ENCODE peak calls at places on chromosome 2, in five cellular contexts. Y is breast epithelium, P is DND-41, A is IMR-90, K is mammary epithelial cell. I is an unnamed sample.

GRCh38 chr2:23464156-23464555 is 79.2 kb downstream of the KLHL29 start:
- DNase-seq in Y (no peak), P (no peak), A (no peak), K (no peak), I (no peak)

GRCh38 chr2:5057895-5058294 is 634.3 kb upstream of the SOX11 start:
- DNase-seq in Y (no peak), P (no peak), A (no peak), K (no peak), I (no peak)

GRCh38 chr2:55923091-55923977 is at the start of gene EFEMP1:
- DNase-seq in Y (peak; percentile 45), P (no peak), A (peak; percentile 62), K (peak; percentile 87), I (peak; percentile 69)

GRCh38 chr2:171726841-171727460 is 39.7 kb downstream of the DYNC1I2 start:
- DNase-seq in Y (no peak), P (no peak), A (peak; percentile 45), K (no peak), I (no peak)

GRCh38 chr2:159035790-159036411 is 67.5 kb downstream of the TANC1 start:
- DNase-seq in Y (peak; percentile 78), P (peak; percentile 24), A (peak; percentile 68), K (peak; percentile 86), I (peak; percentile 48)

GRCh38 chr2:108446703-108447102 is 2.3 kb upstream of the GCC2 start:
- DNase-seq in Y (no peak), P (no peak), A (no peak), K (no peak), I (no peak)

GRCh38 chr2:14960686-14961324 is 328.3 kb downstream of the LRATD1 start:
- DNase-seq in Y (no peak), P (no peak), A (no peak), K (peak; percentile 61), I (peak; percentile 35)

GRCh38 chr2:149115781-149116180 is 77.3 kb downstream of the LYPD6B start:
- DNase-seq in Y (no peak), P (no peak), A (no peak), K (no peak), I (no peak)

GRCh38 chr2:140604788-140605187 is 1526.0 kb downstream of the LRP1B start:
- DNase-seq in Y (no peak), P (no peak), A (no peak), K (no peak), I (no peak)

GRCh38 chr2:173148520-173148919 is 72.9 kb downstream of the MAP3K20 start:
- DNase-seq in Y (no peak), P (no peak), A (peak; percentile 23), K (peak; percentile 42), I (peak; percentile 29)

GRCh38 chr2:186884585-186884984 is 35.6 kb upstream of the ZSWIM2 start:
- DNase-seq in Y (no peak), P (no peak), A (no peak), K (no peak), I (no peak)

GRCh38 chr2:241224851-241225438 is 36.5 kb downstream of the ANO7 start:
- DNase-seq in Y (no peak), P (no peak), A (no peak), K (no peak), I (no peak)

GRCh38 chr2:10414000-10414451 is 34.1 kb downstream of the ODC1 start:
- DNase-seq in Y (peak; percentile 57), P (no peak), A (peak; percentile 68), K (peak; percentile 64), I (peak; percentile 61)

DNA sequence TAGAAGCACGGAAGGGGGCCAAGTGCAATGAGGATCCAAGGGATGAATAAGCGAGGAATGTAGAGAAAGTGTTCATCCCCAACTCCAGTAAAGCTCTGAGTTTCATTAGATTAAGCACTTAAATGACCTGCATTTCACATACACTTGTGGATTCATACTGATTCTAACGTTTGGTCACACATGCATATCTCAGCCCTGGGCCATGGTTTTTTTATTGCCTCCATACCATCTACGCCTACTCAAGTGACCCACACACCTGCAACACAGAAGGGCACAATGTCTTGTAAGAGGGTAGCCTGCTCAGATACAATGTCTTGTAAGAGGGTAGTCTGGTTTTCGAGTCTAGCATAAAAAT is 566 bp upstream of the MRPS5 start:
- DNase-seq in Y (no peak), P (no peak), A (no peak), K (no peak), I (no peak)
- H3K27ac ChIP-seq in Y (peak overlapping the region; percentile 90), P (peak overlapping the region; percentile 99), A (peak overlapping the region; percentile 18), K (no peak overlapping the region), I (peak overlapping the region; percentile 85)

DNA sequence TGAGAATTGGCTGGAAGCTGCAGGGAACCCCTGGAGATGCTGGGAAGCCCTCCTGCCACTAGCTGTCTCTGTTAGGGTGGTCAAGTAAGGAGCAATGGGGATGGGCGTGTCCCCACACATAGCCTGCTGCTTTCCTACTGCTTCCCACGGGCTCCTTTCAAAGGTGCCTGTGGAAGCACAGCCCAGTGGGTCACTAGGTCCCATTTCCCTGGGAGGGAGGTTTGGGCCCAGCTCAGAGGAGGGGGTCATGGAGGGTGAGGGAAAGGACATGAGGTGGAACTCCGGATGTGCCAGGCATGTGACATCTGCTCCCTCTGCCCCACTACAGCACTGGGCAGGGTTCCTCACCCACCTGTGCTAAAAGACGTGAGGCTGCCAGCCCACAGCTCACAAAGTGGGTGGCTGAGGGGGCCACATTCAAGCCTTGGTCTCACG is 24.4 kb upstream of the MAL start:
- DNase-seq in Y (no peak), P (no peak), A (no peak), K (no peak), I (no peak)
- TF ChIP-seq CTCF in Y (no peak), P (no peak), A (no peak), K (no peak), I (no peak)

GRCh38 chr2:217222511-217222910 is 362.6 kb upstream of the TNP1 start:
- DNase-seq in Y (no peak), P (no peak), A (peak; percentile 36), K (no peak), I (no peak)
- H3K27ac ChIP-seq in Y (no peak overlapping the region), P (no peak overlapping the region), A (peak overlapping the region; percentile 96), K (peak overlapping the region; percentile 51), I (no peak overlapping the region)

GRCh38 chr2:210177769-210178168 is 6.6 kb upstream of the KANSL1L start:
- DNase-seq in Y (no peak), P (no peak), A (no peak), K (no peak), I (no peak)

DNA sequence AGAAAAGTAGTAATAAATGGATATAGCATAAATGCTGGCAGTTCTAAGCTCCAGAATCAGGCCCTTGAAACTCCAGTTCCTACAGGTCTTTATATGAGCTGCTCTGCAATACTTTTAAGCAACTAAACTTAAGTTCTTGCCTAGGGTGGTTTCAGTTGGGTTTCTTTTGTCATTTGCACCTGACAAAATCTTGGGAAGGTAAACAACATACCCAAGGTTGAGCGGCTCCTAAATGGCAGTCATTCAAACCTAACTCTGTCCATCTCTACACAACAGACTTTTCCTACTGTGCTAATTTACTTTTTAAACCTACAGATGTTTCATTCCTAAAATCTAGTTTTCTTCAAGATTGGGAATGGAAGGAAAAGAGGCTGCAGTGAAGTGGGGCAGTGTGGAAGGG is 9.3 kb upstream of the KANSL1L start:
- DNase-seq in Y (no peak), P (no peak), A (no peak), K (no peak), I (no peak)
- TF ChIP-seq CTCF in Y (no peak), P (no peak), A (no peak), K (no peak), I (no peak)

GRCh38 chr2:16729901-16730300 is 64.3 kb upstream of the CYRIA start:
- DNase-seq in Y (no peak), P (no peak), A (no peak), K (no peak), I (no peak)
- H3K27ac ChIP-seq in Y (no peak overlapping the region), P (no peak overlapping the region), A (no peak overlapping the region), K (no peak overlapping the region), I (no peak overlapping the region)

DNA sequence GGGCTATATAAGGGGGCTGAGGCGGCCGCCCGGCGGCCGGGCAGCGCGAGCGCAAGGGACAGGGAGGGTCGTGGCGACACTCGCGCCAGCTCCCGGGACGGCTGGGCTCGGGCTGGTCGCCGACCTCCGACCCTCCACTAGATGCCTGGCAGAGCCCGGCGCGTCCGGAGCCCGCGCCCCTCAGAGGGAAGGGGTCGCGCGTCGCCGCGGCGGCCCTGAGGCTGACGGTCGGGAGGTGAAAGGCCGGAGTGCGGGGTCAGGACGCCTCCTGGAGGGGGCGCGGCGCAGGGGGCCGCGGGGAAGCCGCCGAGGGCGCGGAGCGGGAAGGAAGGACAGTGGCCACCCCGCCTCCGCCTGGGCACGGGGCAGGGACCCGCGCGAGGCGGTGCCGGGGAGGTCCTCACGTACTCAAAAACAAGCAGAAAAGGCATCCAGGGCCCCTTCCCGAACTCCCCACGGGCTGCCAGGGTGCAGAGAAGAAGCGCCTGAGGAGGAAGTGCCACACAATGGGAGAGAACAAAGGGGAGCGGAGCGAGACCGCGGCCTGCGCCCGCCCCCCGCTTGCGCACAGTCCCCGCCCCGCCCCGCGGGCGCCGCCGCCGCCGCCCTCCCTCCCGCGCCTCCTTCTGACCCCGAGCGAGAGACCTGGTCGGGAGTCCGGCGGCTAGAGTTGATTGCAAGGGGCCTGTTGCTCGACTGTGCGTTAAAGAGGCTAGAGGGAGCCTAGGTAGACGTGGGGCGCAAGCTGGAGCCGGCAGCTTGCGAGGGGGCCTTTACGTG is 791 bp upstream of the KLF7 start:
- DNase-seq in Y (peak; percentile 71), P (peak; percentile 67), A (peak; percentile 81), K (peak; percentile 75), I (peak; percentile 60)
- TF ChIP-seq CTCF in Y (peak; percentile 74), P (no peak), A (no peak), K (no peak), I (peak; percentile 25)